ENCODE peak calls at places on chromosomes 2 and 18, in ten cellular contexts. T, U, X, N, Z, K, R, Q, J and W are unnamed samples.

GRCh38 chr2:142291964-142292363 is 161.1 kb upstream of the LRP1B start:
- DNase-seq in Z (no peak), T (no peak), J (no peak), N (no peak), X (no peak), U (no peak), K (no peak), R (no peak), Q (no peak), W (no peak)

GRCh38 chr2:25219621-25220020 is 51.2 kb upstream of the POMC start:
- DNase-seq in Q (no peak), K (no peak), T (no peak), U (no peak), N (no peak), R (no peak), Z (no peak), X (no peak), J (no peak), W (no peak)

GRCh38 chr2:45010706-45011036 is 1.4 kb upstream of the SIX2 start:
- DNase-seq in R (no peak), K (no peak), U (no peak), Z (no peak), X (no peak), Q (peak), T (no peak), J (no peak), N (no peak), W (no peak)

GRCh38 chr2:217975626-217976025 is 27.2 kb downstream of the TNS1 start:
- DNase-seq in T (no peak), K (no peak), R (no peak), J (no peak), Z (no peak), Q (no peak), X (no peak), N (no peak), U (no peak), W (no peak)

GRCh38 chr2:220373878-220374277 is 746.4 kb downstream of the SLC4A3 start:
- DNase-seq in J (no peak), T (no peak), Z (peak), R (no peak), U (no peak), K (no peak), N (no peak), Q (no peak), X (no peak), W (peak)

GRCh38 chr2:146317959-146318358 is 1526.9 kb upstream of the ACVR2A start:
- DNase-seq in Q (peak), N (no peak), J (no peak), X (no peak), Z (peak), U (no peak), R (no peak), K (no peak), T (no peak), W (no peak)

GRCh38 chr2:217717541-217717940 is 285.3 kb downstream of the TNS1 start:
- DNase-seq in K (no peak), X (no peak), R (no peak), U (no peak), N (no peak), T (no peak), Z (no peak), J (no peak), Q (no peak), W (no peak)

GRCh38 chr2:23467618-23468017 is 82.6 kb downstream of the KLHL29 start:
- DNase-seq in J (no peak), K (no peak), U (no peak), Q (no peak), X (no peak), T (no peak), N (no peak), R (no peak), Z (no peak), W (no peak)

GRCh38 chr2:235149736-235150135 is 197.9 kb downstream of the SH3BP4 start:
- DNase-seq in T (no peak), R (no peak), N (no peak), J (no peak), X (no peak), Z (no peak), Q (no peak), U (no peak), K (no peak), W (no peak)

GRCh38 chr18:55455938-55456337 is 132.1 kb downstream of the TCF4 start:
- DNase-seq in Z (peak), K (no peak), N (no peak), R (no peak), Q (no peak), T (no peak), X (no peak), U (no peak), J (no peak), W (peak)

GRCh38 chr18:49371073-49371472 is 89.4 kb downstream of the DYM start:
- DNase-seq in J (no peak), K (no peak), T (no peak), Q (no peak), X (no peak), R (no peak), U (no peak), Z (no peak), N (no peak), W (no peak)

GRCh38 chr2:68196120-68196716 is 38.5 kb downstream of the PNO1 start:
- DNase-seq in T (no peak), U (no peak), Z (peak), J (no peak), X (no peak), Q (no peak), K (no peak), N (no peak), R (peak), W (no peak)

GRCh38 chr18:6731197-6731596 is 1.7 kb downstream of the ARHGAP28 start:
- DNase-seq in T (no peak), N (no peak), X (peak), Z (peak), J (no peak), Q (peak), R (no peak), U (no peak), K (no peak), W (peak)

GRCh38 chr2:229610871-229611270 is 103.5 kb downstream of the DNER start:
- DNase-seq in X (no peak), N (no peak), T (no peak), Z (peak), R (no peak), U (no peak), Q (peak), K (no peak), J (no peak), W (no peak)

GRCh38 chr2:85438291-85439110 is 20.0 kb downstream of the SH2D6 start:
- DNase-seq in K (no peak), X (no peak), Z (no peak), U (no peak), J (peak), T (no peak), Q (no peak), R (no peak), N (no peak), W (no peak)

GRCh38 chr18:11733031-11733430 is 44.0 kb downstream of the GNAL start:
- DNase-seq in N (peak), Z (peak), Q (peak), R (peak), X (peak), U (peak), K (peak), T (peak), J (peak), W (peak)

GRCh38 chr2:42931147-42931817 is 138.9 kb upstream of the HAAO start:
- DNase-seq in N (no peak), T (no peak), J (no peak), R (no peak), K (no peak), U (no peak), X (no peak), Q (no peak), Z (no peak), W (no peak)

GRCh38 chr2:53593891-53594585 is 173.6 kb upstream of the CHAC2 start:
- DNase-seq in Z (peak), N (peak), U (no peak), T (no peak), K (no peak), R (no peak), X (no peak), Q (peak), J (no peak), W (peak)

GRCh38 chr2:210502997-210503621 is 26.6 kb upstream of the LANCL1 start:
- DNase-seq in N (peak), R (peak), Q (peak), Z (peak), T (peak), K (no peak), J (peak), U (no peak), X (no peak), W (peak)

GRCh38 chr2:31894656-31895055 is 116.2 kb downstream of the MEMO1 start:
- DNase-seq in X (no peak), Q (no peak), T (no peak), N (no peak), J (no peak), U (no peak), Z (no peak), R (no peak), K (no peak), W (no peak)

GRCh38 chr2:43136862-43137261 is 89.5 kb downstream of the ZFP36L2 start:
- DNase-seq in Z (no peak), J (no peak), X (no peak), U (peak), T (no peak), K (peak), N (no peak), Q (no peak), R (no peak), W (no peak)

GRCh38 chr2:216298719-216299118 is 73.6 kb downstream of the MARCHF4 start:
- DNase-seq in U (no peak), R (no peak), K (no peak), Z (peak), Q (peak), T (no peak), X (no peak), N (no peak), J (no peak), W (no peak)

GRCh38 chr2:112230371-112230770 is 24.5 kb downstream of the ZC3H8 start:
- DNase-seq in U (no peak), T (no peak), X (no peak), N (no peak), R (no peak), J (no peak), K (no peak), Z (no peak), Q (no peak), W (no peak)

GRCh38 chr2:146873646-146874259 is 971.1 kb upstream of the ACVR2A start:
- DNase-seq in Z (no peak), U (no peak), J (no peak), N (peak), X (no peak), Q (no peak), K (no peak), R (no peak), T (no peak), W (no peak)

GRCh38 chr18:62588217-62588616 is 65.4 kb downstream of the ZCCHC2 start:
- DNase-seq in R (no peak), K (no peak), X (no peak), Z (no peak), N (no peak), Q (no peak), T (no peak), U (no peak), J (no peak), W (no peak)

GRCh38 chr2:73969356-73969755 is 15.4 kb upstream of the TET3 start:
- DNase-seq in Z (no peak), X (no peak), T (no peak), N (no peak), R (no peak), K (no peak), J (no peak), Q (no peak), U (no peak), W (no peak)

GRCh38 chr18:45325791-45326190 is 289.5 kb upstream of the SLC14A2 start:
- DNase-seq in Q (no peak), K (no peak), N (no peak), Z (no peak), R (no peak), X (no peak), J (no peak), U (no peak), T (no peak), W (no peak)

GRCh38 chr2:169734172-169734847 is 678 bp downstream of the KLHL23 start:
- DNase-seq in Z (peak), U (peak), R (peak), J (peak), T (peak), Q (peak), N (no peak), X (no peak), K (no peak), W (no peak)

GRCh38 chr2:97785818-97786217 is 72.4 kb downstream of the ZAP70 start:
- DNase-seq in X (no peak), T (no peak), U (no peak), R (no peak), Q (peak), N (no peak), Z (no peak), K (no peak), J (no peak), W (no peak)

GRCh38 chr2:12816379-12817306 is 99.9 kb downstream of the TRIB2 start:
- DNase-seq in T (no peak), J (no peak), Z (peak), U (no peak), K (no peak), X (no peak), Q (peak), N (peak), R (no peak), W (peak)

GRCh38 chr18:39655341-39655740 is 2089.7 kb upstream of the CELF4 start:
- DNase-seq in X (no peak), J (no peak), Z (no peak), K (no peak), U (no peak), N (no peak), T (no peak), Q (peak), R (no peak), W (no peak)

GRCh38 chr18:49628119-49628518 is 66.3 kb downstream of the LIPG start:
- DNase-seq in R (no peak), X (no peak), Q (no peak), K (peak), Z (no peak), J (no peak), N (no peak), T (no peak), U (no peak), W (no peak)

GRCh38 chr18:13445241-13445897 is 226.8 kb downstream of the LDLRAD4 start:
- DNase-seq in K (no peak), Q (no peak), Z (no peak), T (no peak), X (no peak), N (no peak), U (no peak), R (no peak), J (peak), W (no peak)

GRCh38 chr2:64021578-64021977 is 2.4 kb upstream of the VPS54 start:
- DNase-seq in T (no peak), X (no peak), U (no peak), R (no peak), Q (peak), Z (no peak), N (no peak), K (no peak), J (no peak), W (no peak)

GRCh38 chr18:11091746-11092145 is 57.6 kb downstream of the PIEZO2 start:
- DNase-seq in U (no peak), K (no peak), X (no peak), Q (no peak), Z (no peak), T (no peak), N (no peak), J (no peak), R (no peak), W (no peak)

GRCh38 chr18:21761471-21762115 is 21.0 kb downstream of the MIB1 start:
- DNase-seq in N (no peak), T (no peak), X (no peak), J (no peak), U (no peak), Q (no peak), Z (no peak), R (no peak), K (no peak), W (no peak)

GRCh38 chr2:43486604-43487003 is 109.2 kb downstream of the THADA start:
- DNase-seq in X (peak), U (no peak), R (peak), T (no peak), J (no peak), N (no peak), Q (peak), Z (peak), K (no peak), W (no peak)

DNA sequence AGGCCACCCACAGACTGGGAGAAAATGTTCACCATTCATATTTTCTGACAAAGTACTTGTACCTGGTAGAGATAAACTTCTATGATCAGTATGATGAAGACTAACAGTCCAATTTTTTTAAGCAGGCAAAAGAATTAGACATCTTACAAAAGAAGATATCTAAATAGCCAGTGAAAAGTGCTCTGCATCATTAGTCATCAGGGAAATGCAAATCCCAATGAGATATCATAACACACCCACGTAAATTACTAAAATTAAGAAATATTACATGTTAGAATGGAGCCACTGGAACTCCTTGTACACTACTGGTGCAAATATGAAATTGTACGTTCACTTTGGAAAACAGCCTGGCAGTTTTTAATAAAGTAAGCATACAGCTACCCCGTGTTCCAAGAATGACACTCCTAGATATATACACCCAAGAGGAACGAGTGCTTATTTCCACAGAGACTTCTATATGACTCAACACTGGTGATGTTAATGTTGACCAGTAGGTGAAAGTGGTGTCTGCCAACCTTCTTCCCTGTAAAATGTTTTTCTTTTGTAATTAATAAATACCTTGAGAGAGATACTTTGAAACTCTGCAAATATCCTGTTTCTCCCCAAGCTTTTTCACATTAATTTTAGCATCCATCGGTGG is 80.3 kb downstream of the NPAS2 start:
- DNase-seq in T (no peak), K (no peak), Q (no peak), Z (no peak), U (no peak), R (no peak), X (no peak), J (no peak), N (no peak), W (no peak)
- H3K4me3 ChIP-seq in T (no peak), K (no peak), Q (no peak), Z (no peak), U (no peak), R (no peak), X (no peak), J (no peak), N (no peak), W (no peak)

DNA sequence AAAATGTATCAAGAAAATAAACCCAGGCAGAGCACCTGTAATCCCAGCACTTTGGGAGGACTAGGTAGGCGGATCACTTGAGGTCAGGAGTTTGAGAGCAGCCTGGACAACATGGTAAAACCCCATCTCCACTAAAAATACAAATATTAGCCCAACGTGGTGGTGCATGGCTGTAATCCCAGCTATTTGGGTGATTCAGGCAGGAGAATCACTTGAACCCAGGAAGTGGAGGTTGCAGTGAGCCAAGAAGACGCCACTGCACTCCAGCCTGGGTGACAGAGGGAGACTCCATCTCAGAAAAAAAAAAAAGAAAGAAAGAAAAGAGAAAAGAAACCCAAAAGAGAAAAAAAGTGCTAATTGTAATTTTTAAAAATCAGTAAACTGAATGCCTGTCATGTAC is 41.4 kb downstream of the DDX18 start:
- DNase-seq in K (no peak), R (no peak), Q (no peak), Z (no peak), J (no peak), X (no peak), U (no peak), N (no peak), T (no peak), W (no peak)
- TF ChIP-seq CTCF in K (no peak), R (no peak), Q (no peak), Z (no peak), J (no peak), X (no peak), U (no peak), N (no peak), T (no peak), W (no peak)

DNA sequence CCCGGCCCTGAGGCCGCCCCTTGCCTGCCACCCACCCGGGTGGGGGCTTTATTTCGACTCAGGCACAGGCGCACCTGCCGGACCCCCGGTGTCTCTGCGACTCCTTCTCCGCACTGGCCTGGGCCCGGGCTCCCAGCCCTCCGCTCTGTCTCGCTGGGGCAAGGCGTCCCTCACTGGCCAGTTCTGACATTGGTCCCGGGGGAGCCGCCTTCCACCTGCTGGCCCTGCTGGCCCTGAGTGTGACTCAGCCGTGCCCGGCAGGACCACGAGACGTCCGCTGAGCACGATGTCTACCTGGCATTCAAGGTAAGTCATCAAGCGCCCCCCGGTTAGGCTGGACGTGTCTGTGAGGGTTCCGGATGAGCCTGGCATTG is 131.5 kb upstream of the CTDP1 start:
- DNase-seq in U (no peak), J (peak), Q (no peak), N (no peak), T (no peak), X (no peak), Z (no peak), K (no peak), R (no peak), W (no peak)
- H3K4me3 ChIP-seq in U (no peak), J (no peak), Q (no peak), N (no peak), T (no peak), X (no peak), Z (no peak), K (no peak), R (no peak), W (no peak)

DNA sequence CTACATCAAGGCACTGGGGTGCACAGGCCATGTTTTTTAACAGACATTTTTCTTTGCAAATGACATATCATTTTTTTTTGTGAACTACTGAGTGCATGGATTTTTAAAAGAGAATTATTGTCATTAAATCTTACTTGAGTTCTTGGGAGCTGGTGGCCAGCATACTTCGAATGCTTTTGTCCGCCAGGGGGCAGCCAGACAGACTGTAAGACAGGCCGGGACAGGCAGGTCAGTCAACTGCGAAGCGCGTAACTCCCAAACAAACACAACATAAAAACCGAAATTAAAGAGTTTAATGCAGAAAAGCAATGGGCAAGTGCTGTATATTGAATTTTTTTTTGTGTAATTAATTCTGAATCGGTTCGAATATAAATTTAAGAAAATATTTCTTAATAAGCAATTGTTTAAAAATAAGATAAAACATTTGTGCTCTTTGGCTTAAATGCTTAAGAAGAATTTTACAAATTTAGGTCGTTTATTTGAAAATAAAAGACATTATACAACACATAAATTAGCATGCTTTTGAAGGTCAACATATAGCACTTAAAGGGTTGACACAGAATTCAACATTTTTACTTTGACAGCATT is 142.2 kb upstream of the PXDN start:
- DNase-seq in X (no peak), Z (peak), N (peak), Q (peak), R (peak), T (peak), K (no peak), U (peak), J (no peak), W (peak)
- TF ChIP-seq CTCF in X (no peak), Z (peak), N (peak), Q (peak), R (peak), T (peak), K (peak), U (peak), J (peak), W (peak)